ENCODE peak calls at places on chromosomes 12 and 14, in nine cellular contexts. W is ovary; R is gastrocnemius medialis; B is hepatocyte; F is transverse colon; T is naive thymus-derived CD4-positive, alpha-beta T cell; Y is fibroblast of lung; E is PC-3; G is OCI-LY7. J is an unnamed sample.

GRCh38 chr12:24488091-24488596 is 460.8 kb downstream of the BCAT1 start:
- DNase-seq in W (no peak), R (peak; percentile 56), B (no peak), F (no peak), T (no peak), Y (peak; percentile 43), E (peak; percentile 4), G (no peak), J (no peak)

GRCh38 chr14:37559386-37559785 is 35.7 kb downstream of the FOXA1 start:
- DNase-seq in W (no peak), R (no peak), B (no peak), F (no peak), T (no peak), Y (no peak), E (no peak), G (no peak), J (no peak)

GRCh38 chr12:8544295-8544694 is 3.6 kb upstream of the CLEC4E start:
- DNase-seq in W (peak; percentile 31), R (peak; percentile 27), B (peak; percentile 83), F (peak; percentile 52), T (peak; percentile 62), Y (peak; percentile 72), E (peak; percentile 73), G (peak; percentile 87), J (peak; percentile 72)

GRCh38 chr12:51910168-51910567 is 2.9 kb downstream of the ACVRL1 start:
- DNase-seq in W (no peak), R (no peak), B (no peak), F (no peak), T (no peak), Y (no peak), E (no peak), G (no peak), J (no peak)

GRCh38 chr14:102903248-102903888 is 19.1 kb upstream of the AMN start:
- DNase-seq in W (no peak), R (no peak), B (no peak), F (no peak), T (no peak), Y (no peak), E (no peak), G (no peak), J (no peak)

GRCh38 chr14:89386214-89386886 is 30.7 kb downstream of the FOXN3 start:
- DNase-seq in W (peak; percentile 31), R (peak; percentile 86), B (no peak), F (no peak), T (no peak), Y (peak; percentile 32), E (no peak), G (no peak), J (peak; percentile 71)

GRCh38 chr14:54251356-54251755 is 145.5 kb upstream of the CDKN3 start:
- DNase-seq in W (no peak), R (no peak), B (peak; percentile 11), F (no peak), T (no peak), Y (no peak), E (peak; percentile 95), G (no peak), J (no peak)

GRCh38 chr12:124852911-124853441 is 10.7 kb downstream of the SCARB1 start:
- DNase-seq in W (no peak), R (no peak), B (no peak), F (no peak), T (no peak), Y (no peak), E (no peak), G (no peak), J (no peak)

GRCh38 chr12:79083181-79083580 is 218.6 kb downstream of the SYT1 start:
- DNase-seq in W (no peak), R (no peak), B (no peak), F (no peak), T (no peak), Y (peak; percentile 4), E (peak; percentile 30), G (no peak), J (no peak)

GRCh38 chr12:58775396-58775795 is 144.9 kb downstream of the LRIG3 start:
- DNase-seq in W (no peak), R (no peak), B (no peak), F (no peak), T (no peak), Y (no peak), E (no peak), G (no peak), J (no peak)

DNA sequence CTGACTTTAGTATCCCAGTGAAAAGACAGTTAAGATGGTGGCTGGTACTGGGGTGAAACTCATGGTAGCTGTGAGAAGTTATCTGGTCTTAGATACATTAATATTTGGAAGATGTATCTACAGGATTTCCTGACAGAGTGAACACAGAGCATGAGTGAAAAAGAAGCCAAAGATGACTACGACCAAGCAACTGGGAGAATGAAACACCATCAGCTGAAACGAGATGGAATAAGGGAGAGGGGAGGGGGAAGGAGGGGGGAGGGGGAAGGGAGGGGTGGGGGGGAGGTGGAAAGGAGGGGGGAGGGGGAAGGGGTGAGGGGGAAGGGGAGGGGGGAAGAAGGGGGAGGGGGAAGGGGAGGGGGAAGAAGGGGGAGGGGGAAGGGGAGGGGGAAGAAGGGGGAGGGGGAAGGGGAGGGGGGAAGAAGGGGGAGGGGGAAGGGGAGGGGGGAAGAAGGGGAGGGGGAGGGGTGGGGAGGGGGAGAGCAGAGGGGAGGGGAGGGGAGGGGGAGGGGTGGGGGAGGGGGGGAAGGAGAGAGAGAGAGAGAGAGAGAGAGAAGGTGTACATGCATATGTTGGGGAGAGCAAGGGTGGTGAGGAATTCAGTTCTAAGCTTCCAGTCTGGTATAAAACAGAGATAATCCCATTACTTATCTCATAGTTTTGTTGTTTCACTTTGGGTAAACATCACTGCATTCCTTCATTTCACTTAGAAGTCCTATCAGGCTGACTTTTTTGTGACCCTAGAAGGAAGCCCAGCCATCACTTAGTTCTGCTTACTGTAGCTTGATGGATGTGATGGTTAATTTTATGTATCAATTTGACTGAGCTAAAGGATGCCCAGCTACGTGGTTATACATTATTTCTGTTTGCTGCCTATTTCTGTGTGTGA is 73.9 kb downstream of the SPPL3 start:
- DNase-seq in W (no peak), R (no peak), B (no peak), F (no peak), T (no peak), Y (no peak), E (no peak), G (no peak), J (no peak)
- H3K4me1 ChIP-seq in W (peaks cover 7% of the 10 kb centered on the region), R (peaks cover 52% of the 10 kb centered on the region), B (peaks cover 34% of the 10 kb centered on the region), F (peaks cover 14% of the 10 kb centered on the region), T (peaks cover 21% of the 10 kb centered on the region), Y (no peaks in the 10 kb centered on the region), E (peaks cover 8% of the 10 kb centered on the region), G (peaks cover 30% of the 10 kb centered on the region), J (peaks cover 9% of the 10 kb centered on the region)

GRCh38 chr12:11743748-11744147 is 94.3 kb downstream of the ETV6 start:
- DNase-seq in W (no peak), R (no peak), B (no peak), F (no peak), T (no peak), Y (no peak), E (no peak), G (no peak), J (no peak)

GRCh38 chr12:11743333-11743732 is 93.9 kb downstream of the ETV6 start:
- DNase-seq in W (no peak), R (no peak), B (no peak), F (no peak), T (no peak), Y (no peak), E (no peak), G (no peak), J (no peak)

GRCh38 chr12:11746024-11746771 is 96.7 kb downstream of the ETV6 start:
- DNase-seq in W (no peak), R (no peak), B (no peak), F (no peak), T (no peak), Y (peak; percentile 28), E (peak; percentile 72), G (peak; percentile 51), J (no peak)

GRCh38 chr12:11746940-11747716 is 97.7 kb downstream of the ETV6 start:
- DNase-seq in W (no peak), R (no peak), B (no peak), F (no peak), T (no peak), Y (no peak), E (no peak), G (no peak), J (no peak)

GRCh38 chr12:11745112-11745511 is 95.6 kb downstream of the ETV6 start:
- DNase-seq in W (no peak), R (no peak), B (no peak), F (no peak), T (no peak), Y (no peak), E (no peak), G (no peak), J (no peak)
- H3K4me1 ChIP-seq in W (no peaks in the 10 kb centered on the region), R (no peaks in the 10 kb centered on the region), B (peaks cover 9% of the 10 kb centered on the region), F (peaks cover 17% of the 10 kb centered on the region), T (no peaks in the 10 kb centered on the region), Y (peaks cover 2% of the 10 kb centered on the region), E (peaks cover 33% of the 10 kb centered on the region), G (peaks cover 100% of the 10 kb centered on the region), J (peaks cover 9% of the 10 kb centered on the region)

DNA sequence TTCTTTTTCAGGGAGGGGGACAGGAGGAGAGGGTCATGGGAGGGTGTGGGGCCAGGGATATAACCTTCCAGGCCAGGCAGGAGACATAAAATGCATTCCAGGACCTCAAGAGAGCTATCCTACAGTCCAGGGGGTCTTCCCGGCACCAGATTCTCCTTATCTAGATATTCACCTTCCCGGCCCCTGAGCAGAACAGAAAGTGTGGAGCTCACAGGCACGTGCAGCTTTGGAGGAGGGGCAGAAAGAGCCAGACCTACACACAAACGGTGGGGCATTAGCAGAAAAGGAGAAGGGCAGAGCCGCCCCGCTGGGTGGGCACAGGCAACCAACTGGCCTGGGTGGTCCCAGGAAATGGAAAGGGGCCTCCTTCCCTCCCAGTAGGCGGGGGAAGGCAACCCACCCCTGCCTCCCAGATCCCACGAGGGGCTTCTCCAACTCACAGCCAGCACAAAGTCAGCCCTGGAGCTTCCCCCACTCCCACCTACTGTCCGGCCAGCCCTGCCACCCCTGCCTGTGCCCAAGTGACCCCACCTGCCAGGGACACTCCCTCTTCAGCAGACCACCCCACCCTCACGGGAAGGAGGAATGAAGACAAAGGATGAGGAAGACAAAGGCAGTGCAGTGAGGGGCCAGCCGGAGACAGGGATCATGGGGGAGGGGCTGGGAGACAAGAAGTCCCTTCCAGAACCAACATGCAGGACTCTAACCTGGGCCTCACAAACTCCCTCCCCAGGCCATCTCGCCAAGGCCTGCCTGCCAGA is 33.3 kb downstream of the CCDC85C start:
- DNase-seq in W (no peak), R (no peak), B (no peak), F (no peak), T (no peak), Y (no peak), E (no peak), G (no peak), J (no peak)
- H3K4me1 ChIP-seq in W (peaks cover 30% of the 10 kb centered on the region), R (peaks cover 39% of the 10 kb centered on the region), B (peaks cover 94% of the 10 kb centered on the region), F (peaks cover 80% of the 10 kb centered on the region), T (no peaks in the 10 kb centered on the region), Y (peaks cover 32% of the 10 kb centered on the region), E (peaks cover 50% of the 10 kb centered on the region), G (peaks cover 15% of the 10 kb centered on the region), J (peaks cover 24% of the 10 kb centered on the region)

DNA sequence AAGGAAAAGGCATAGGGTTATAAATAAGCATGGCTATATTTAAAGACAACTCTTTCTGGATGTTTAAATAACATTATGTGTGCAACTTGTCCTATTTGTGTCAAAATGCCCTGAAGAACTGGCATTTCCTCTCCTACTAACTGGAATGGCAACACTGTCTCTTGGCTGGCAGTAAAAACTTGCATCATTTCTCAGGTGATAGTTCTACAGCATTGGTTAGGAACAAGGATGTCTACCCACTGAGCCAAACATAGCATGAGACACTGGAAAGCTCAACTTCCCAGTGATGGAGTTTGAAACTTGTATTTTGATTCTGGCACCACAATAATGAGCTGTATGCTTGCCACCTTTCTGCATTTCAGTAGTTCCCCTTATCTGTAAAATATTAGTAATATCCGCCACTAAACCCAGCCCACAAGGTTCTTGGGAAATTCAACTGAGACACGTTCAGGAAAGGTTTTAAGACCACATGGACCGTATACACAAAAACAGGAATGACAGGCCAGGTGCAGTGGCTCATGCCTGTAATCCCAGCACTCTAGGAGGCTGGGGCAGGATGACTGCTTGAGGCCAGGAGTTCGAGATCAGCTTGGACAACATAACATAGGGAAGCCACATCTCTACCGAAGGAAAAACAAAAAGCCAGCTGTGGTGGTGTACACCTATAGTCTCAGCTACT is 5.1 kb downstream of the SLC38A2 start:
- DNase-seq in W (no peak), R (no peak), B (no peak), F (no peak), T (no peak), Y (no peak), E (peak; percentile 41), G (no peak), J (no peak)
- H3K4me1 ChIP-seq in W (peaks cover 11% of the 10 kb centered on the region), R (peaks cover 80% of the 10 kb centered on the region), B (peaks cover 55% of the 10 kb centered on the region), F (peaks cover 56% of the 10 kb centered on the region), T (peaks cover 52% of the 10 kb centered on the region), Y (peaks cover 8% of the 10 kb centered on the region), E (peaks cover 57% of the 10 kb centered on the region), G (peaks cover 12% of the 10 kb centered on the region), J (peaks cover 11% of the 10 kb centered on the region)